ENCODE peak calls at places on chromosomes 2 and 18, in eight cellular contexts. Y, N, Q, L, S, V, U and B are unnamed samples.

GRCh38 chr2:103292570-103293265 is 530.9 kb downstream of the TMEM182 start:
- DNase-seq in N (no peak), U (no peak), Y (no peak), Q (no peak), L (no peak), S (no peak), V (no peak), B (no peak)

GRCh38 chr2:180184506-180184905 is 177.4 kb upstream of the CWC22 start:
- DNase-seq in Q (no peak), Y (no peak), S (no peak), N (no peak), U (no peak), V (no peak), L (peak), B (no peak)

GRCh38 chr2:9914384-9915065 is 37.0 kb upstream of the GRHL1 start:
- DNase-seq in Y (no peak), L (peak), S (no peak), N (no peak), V (peak), Q (peak), U (no peak), B (no peak)

GRCh38 chr2:12778369-12778768 is 61.6 kb downstream of the TRIB2 start:
- DNase-seq in N (no peak), V (no peak), L (no peak), U (no peak), Y (no peak), S (no peak), Q (no peak), B (no peak)

GRCh38 chr18:35122586-35123224 is 81.5 kb downstream of the MAPRE2 start:
- DNase-seq in V (no peak), Q (no peak), N (no peak), L (no peak), U (no peak), S (no peak), Y (no peak), B (no peak)

GRCh38 chr2:185979546-185980071 is 241.0 kb downstream of the FSIP2 start:
- DNase-seq in N (no peak), V (no peak), Q (no peak), L (no peak), Y (no peak), U (no peak), S (no peak), B (no peak)

GRCh38 chr2:150627526-150627925 is 140.1 kb upstream of the RND3 start:
- DNase-seq in Q (no peak), V (no peak), N (no peak), U (no peak), Y (no peak), L (no peak), S (no peak), B (no peak)

GRCh38 chr2:52383541-52383940 is 1351.6 kb upstream of the NRXN1 start:
- DNase-seq in U (no peak), Y (no peak), N (no peak), V (no peak), L (no peak), S (no peak), Q (no peak), B (no peak)

GRCh38 chr2:102615620-102616436 is 3.5 kb upstream of the SLC9A2 start:
- DNase-seq in U (no peak), Q (peak), N (no peak), L (peak), Y (no peak), S (peak), V (no peak), B (peak)

GRCh38 chr2:12232876-12233275 is 483.9 kb upstream of the TRIB2 start:
- DNase-seq in N (no peak), S (no peak), Y (no peak), V (no peak), L (no peak), Q (no peak), U (no peak), B (no peak)

GRCh38 chr18:37484893-37485834 is 80.4 kb downstream of the CELF4 start:
- DNase-seq in Y (no peak), V (no peak), U (no peak), S (peak), L (peak), Q (peak), N (peak), B (no peak)

GRCh38 chr2:630451-631320 is 46.5 kb downstream of the TMEM18 start:
- DNase-seq in L (no peak), Q (no peak), Y (no peak), U (no peak), N (no peak), V (no peak), S (no peak), B (no peak)

GRCh38 chr2:83196225-83196624 is 1262.9 kb downstream of the SUCLG1 start:
- DNase-seq in L (peak), N (no peak), Y (no peak), S (no peak), V (no peak), U (no peak), Q (peak), B (no peak)

GRCh38 chr2:208195477-208195876 is 5.6 kb upstream of the C2orf80 start:
- DNase-seq in L (no peak), V (no peak), N (no peak), S (no peak), Q (no peak), Y (no peak), U (no peak), B (no peak)

GRCh38 chr2:9027884-9028283 is 24.4 kb upstream of the MBOAT2 start:
- DNase-seq in Q (no peak), S (no peak), Y (no peak), L (no peak), V (no peak), N (no peak), U (no peak), B (no peak)

GRCh38 chr2:215590353-215590752 is 154.5 kb upstream of the FN1 start:
- DNase-seq in Q (no peak), S (no peak), U (no peak), N (no peak), L (peak), V (no peak), Y (no peak), B (no peak)

GRCh38 chr2:143205106-143205764 is 76.0 kb downstream of the ARHGAP15 start:
- DNase-seq in V (no peak), Q (peak), U (no peak), Y (no peak), N (no peak), S (no peak), L (peak), B (no peak)

GRCh38 chr18:657311-657997 is at the start of gene TYMS:
- DNase-seq in U (no peak), Y (no peak), S (peak), V (no peak), L (peak), Q (peak), N (peak), B (no peak)

GRCh38 chr2:129428086-129428660 is 551.3 kb upstream of the RAB6C start:
- DNase-seq in U (no peak), Y (no peak), N (no peak), S (no peak), Q (no peak), L (no peak), V (no peak), B (no peak)

GRCh38 chr2:8581048-8581561 is 100.8 kb upstream of the ID2 start:
- DNase-seq in V (no peak), N (no peak), S (no peak), Q (no peak), L (no peak), U (no peak), Y (no peak), B (no peak)

GRCh38 chr2:20602803-20603202 is 48.1 kb downstream of the HS1BP3 start:
- DNase-seq in U (no peak), V (no peak), Y (no peak), Q (no peak), N (no peak), S (no peak), L (no peak), B (no peak)

GRCh38 chr2:62465741-62466500 is 40.1 kb downstream of the TMEM17 start:
- DNase-seq in V (no peak), N (no peak), S (no peak), Y (no peak), L (no peak), U (no peak), Q (no peak), B (no peak)

GRCh38 chr18:50982802-50983179 is 15.0 kb downstream of the ELAC1 start:
- DNase-seq in U (no peak), V (no peak), L (peak), N (no peak), Q (no peak), Y (no peak), S (no peak), B (no peak)

GRCh38 chr2:147463881-147464520 is 380.8 kb upstream of the ACVR2A start:
- DNase-seq in U (no peak), S (peak), V (no peak), N (no peak), Y (no peak), L (no peak), Q (peak), B (no peak)

GRCh38 chr2:207766697-207767460 is 2.8 kb downstream of the FZD5 start:
- DNase-seq in L (no peak), S (peak), Y (no peak), N (peak), V (no peak), Q (no peak), U (no peak), B (no peak)

GRCh38 chr18:60649107-60649506 is 276.5 kb upstream of the MC4R start:
- DNase-seq in V (peak), U (no peak), S (no peak), L (no peak), Y (no peak), Q (no peak), N (no peak), B (no peak)

GRCh38 chr2:223054193-223054781 is 2.3 kb downstream of the KCNE4 start:
- DNase-seq in V (no peak), L (peak), Q (no peak), Y (no peak), N (peak), U (no peak), S (peak), B (peak)

GRCh38 chr2:159307942-159308341 is 21.4 kb upstream of the WDSUB1 start:
- DNase-seq in U (no peak), Y (no peak), S (no peak), L (no peak), Q (no peak), N (no peak), V (no peak), B (no peak)
- TF ChIP-seq POLR2A in U (no peak), Y (no peak), S (no peak), L (no peak), Q (no peak), N (no peak), V (no peak), B (no peak)

GRCh38 chr2:158317642-158318041 is 138.9 kb downstream of the CCDC148 start:
- DNase-seq in L (no peak), Q (no peak), V (no peak), U (no peak), Y (no peak), N (no peak), S (no peak), B (no peak)
- H3K4me3 ChIP-seq in L (no peak), Q (no peak), V (no peak), U (no peak), Y (no peak), N (no peak), S (no peak), B (peak)

GRCh38 chr2:110768591-110768990 is 36.2 kb downstream of the ACOXL start:
- DNase-seq in L (no peak), Y (no peak), V (no peak), S (no peak), Q (no peak), U (no peak), N (no peak), B (no peak)
- TF ChIP-seq CTCF in L (no peak), Y (no peak), V (no peak), S (no peak), Q (no peak), U (no peak), N (no peak), B (no peak)

DNA sequence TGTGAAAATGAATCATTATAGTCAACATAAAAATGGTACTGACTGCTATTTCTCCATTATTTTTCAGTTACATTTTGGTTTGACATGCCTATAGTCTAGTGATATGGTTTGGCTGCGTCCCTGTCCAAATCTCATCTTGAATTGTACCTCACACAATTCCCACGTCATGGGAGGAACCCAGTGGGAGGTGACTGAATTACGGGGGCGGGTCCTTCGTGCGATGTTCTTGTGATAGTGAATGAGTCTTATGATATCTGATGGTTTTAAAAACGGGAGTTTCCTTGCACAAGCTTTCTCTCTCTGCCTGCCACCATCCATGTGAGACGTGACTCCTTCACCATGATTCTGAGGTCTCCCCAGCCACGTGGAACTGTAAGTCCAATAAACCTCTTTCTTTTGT is 70.3 kb downstream of the BAZ2B start:
- DNase-seq in V (no peak), Q (no peak), S (no peak), Y (no peak), U (no peak), L (no peak), N (no peak), B (no peak)
- TF ChIP-seq POLR2A in V (no peak), Q (no peak), S (no peak), Y (no peak), U (no peak), L (no peak), N (no peak), B (no peak)

GRCh38 chr2:168244318-168244717 is 3.1 kb downstream of the STK39 start:
- DNase-seq in L (no peak), S (peak), N (no peak), V (no peak), Y (no peak), U (no peak), Q (no peak), B (no peak)

GRCh38 chr2:168243061-168243460 is 4.3 kb downstream of the STK39 start:
- DNase-seq in S (no peak), U (no peak), V (no peak), L (no peak), N (no peak), Q (no peak), Y (no peak), B (no peak)

GRCh38 chr2:168246072-168246482 is 1.3 kb downstream of the STK39 start:
- DNase-seq in V (no peak), L (no peak), Q (no peak), Y (no peak), S (no peak), U (no peak), N (no peak), B (no peak)

GRCh38 chr2:168246483-168247340 is 683 bp downstream of the STK39 start:
- DNase-seq in L (peak), Q (peak), U (no peak), V (no peak), S (peak), Y (peak), N (peak), B (peak)

GRCh38 chr2:168245074-168245825 is 2.1 kb downstream of the STK39 start:
- DNase-seq in Y (no peak), N (no peak), Q (no peak), U (no peak), L (no peak), S (no peak), V (no peak), B (no peak)
- H3K4me3 ChIP-seq in Y (peak), N (no peak), Q (peak), U (peak), L (peak), S (no peak), V (no peak), B (no peak)

GRCh38 chr18:58095251-58095650 is 51.2 kb downstream of the NEDD4L start:
- DNase-seq in L (no peak), Q (no peak), S (no peak), V (no peak), N (no peak), U (no peak), Y (no peak), B (no peak)
- TF ChIP-seq CTCF in L (no peak), Q (no peak), S (no peak), V (no peak), N (no peak), U (no peak), Y (no peak), B (no peak)